ENCODE peak calls at places on chromosomes 16 and 17, in five cellular contexts. O is ELR, G is AG04450, P is AG10803, E is fibroblast of pulmonary artery. W is an unnamed sample.
A peak's percentile ranks its signal among the peaks of the same experiment; 100 is the strongest.

GRCh38 chr16:55502801-55503366 is 6.0 kb upstream of the LPCAT2 start:
- DNase-seq in O (peak; percentile 57), G (peak; percentile 91), P (peak; percentile 84), E (peak; percentile 97), W (peak; percentile 75)

GRCh38 chr16:10937068-10937859 is 5.0 kb downstream of the DEXI start:
- DNase-seq in O (no peak), G (no peak), P (no peak), E (no peak), W (no peak)

GRCh38 chr17:67435122-67435521 is 58.0 kb downstream of the PITPNC1 start:
- DNase-seq in O (no peak), G (no peak), P (peak; percentile 21), E (peak; percentile 47), W (peak; percentile 57)

GRCh38 chr16:89637379-89637778 is 20.1 kb downstream of the CHMP1A start:
- DNase-seq in O (no peak), G (no peak), P (no peak), E (no peak), W (no peak)

GRCh38 chr17:59311051-59311468 is 20.4 kb upstream of the YPEL2 start:
- DNase-seq in O (peak; percentile 81), G (no peak), P (peak; percentile 59), E (peak; percentile 73), W (peak; percentile 36)

GRCh38 chr17:48100160-48100559 is 1.1 kb downstream of the CBX1 start:
- DNase-seq in O (peak; percentile 48), G (peak; percentile 3), P (peak; percentile 73), E (peak; percentile 41), W (peak; percentile 64)

GRCh38 chr17:58331815-58332719 is 3.5 kb upstream of the TSPOAP1 start:
- DNase-seq in O (no peak), G (no peak), P (no peak), E (no peak), W (no peak)

GRCh38 chr16:951660-952301 is 19.0 kb downstream of the LMF1 start:
- DNase-seq in O (no peak), G (no peak), P (no peak), E (no peak), W (no peak)

GRCh38 chr16:21205303-21205702 is 6.1 kb downstream of the ZP2 start:
- DNase-seq in O (no peak), G (no peak), P (no peak), E (no peak), W (no peak)

GRCh38 chr16:685967-686366 is 1.8 kb upstream of the JMJD8 start:
- DNase-seq in O (peak; percentile 57), G (no peak), P (peak; percentile 40), E (peak; percentile 34), W (no peak)

GRCh38 chr17:3772764-3773163 is 28.2 kb downstream of the ITGAE start:
- DNase-seq in O (no peak), G (no peak), P (no peak), E (no peak), W (no peak)

GRCh38 chr17:73748521-73748920 is 104.3 kb upstream of the SDK2 start:
- DNase-seq in O (no peak), G (no peak), P (no peak), E (no peak), W (no peak)

GRCh38 chr17:350706-351435 is 1.7 kb downstream of the RPH3AL start:
- DNase-seq in O (peak; percentile 20), G (no peak), P (peak; percentile 79), E (peak; percentile 56), W (no peak)

GRCh38 chr17:1716912-1717695 is 6.9 kb upstream of the TLCD2 start:
- DNase-seq in O (peak; percentile 100), G (peak; percentile 99), P (peak; percentile 99), E (peak; percentile 99), W (peak; percentile 99)

GRCh38 chr17:66915204-66915611 is 49.3 kb upstream of the CACNG4 start:
- DNase-seq in O (peak; percentile 40), G (no peak), P (no peak), E (peak; percentile 10), W (no peak)

GRCh38 chr17:16282522-16282921 is 65.5 kb downstream of the PIGL start:
- DNase-seq in O (peak; percentile 96), G (peak; percentile 66), P (peak; percentile 89), E (peak; percentile 84), W (peak; percentile 86)

GRCh38 chr16:55703003-55704001 is 47.5 kb downstream of the SLC6A2 start:
- DNase-seq in O (peak; percentile 72), G (peak; percentile 41), P (peak; percentile 76), E (peak; percentile 86), W (peak; percentile 58)

GRCh38 chr16:11094838-11095565 is 150.6 kb downstream of the CLEC16A start:
- DNase-seq in O (no peak), G (no peak), P (no peak), E (no peak), W (no peak)

GRCh38 chr16:11361751-11362742 is 16.8 kb downstream of the RMI2 start:
- DNase-seq in O (peak; percentile 58), G (no peak), P (no peak), E (no peak), W (no peak)

GRCh38 chr16:83453977-83454376 is 353.8 kb upstream of the HSBP1 start:
- DNase-seq in O (peak; percentile 23), G (no peak), P (no peak), E (no peak), W (peak; percentile 14)

GRCh38 chr16:53784312-53784711 is 80.4 kb downstream of the FTO start:
- DNase-seq in O (peak; percentile 48), G (no peak), P (no peak), E (no peak), W (no peak)

GRCh38 chr17:21510686-21511367 is 134.7 kb downstream of the KCNJ12 start:
- DNase-seq in O (no peak), G (no peak), P (no peak), E (no peak), W (peak; percentile 12)

GRCh38 chr16:28218109-28218508 is 6.3 kb upstream of the XPO6 start:
- DNase-seq in O (peak; percentile 72), G (peak; percentile 18), P (peak; percentile 72), E (peak; percentile 73), W (peak; percentile 71)

GRCh38 chr17:1947229-1947742 is 77.8 kb downstream of the RTN4RL1 start:
- DNase-seq in O (no peak), G (no peak), P (no peak), E (no peak), W (no peak)

GRCh38 chr17:61799812-61800484 is 63.4 kb downstream of the BRIP1 start:
- DNase-seq in O (no peak), G (no peak), P (no peak), E (no peak), W (no peak)

GRCh38 chr16:79173910-79174309 is 426.6 kb downstream of the MAF start:
- DNase-seq in O (no peak), G (no peak), P (no peak), E (no peak), W (no peak)

GRCh38 chr16:11698271-11698689 is 30.0 kb downstream of the SNN start:
- DNase-seq in O (peak; percentile 45), G (no peak), P (no peak), E (no peak), W (peak; percentile 73)

GRCh38 chr17:2723997-2724782 is 12.6 kb upstream of the CLUH start:
- DNase-seq in O (no peak), G (no peak), P (no peak), E (no peak), W (no peak)

GRCh38 chr17:75810216-75810615 is 25.6 kb downstream of the UNK start:
- DNase-seq in O (no peak), G (no peak), P (no peak), E (no peak), W (no peak)

GRCh38 chr16:65574311-65574966 is 452.6 kb upstream of the CDH11 start:
- DNase-seq in O (no peak), G (no peak), P (no peak), E (no peak), W (no peak)